ENCODE peak calls at places on chromosomes 3 and 15, in six cellular contexts. L, H, Z, S, J and W are unnamed samples.

GRCh38 chr15:101027273-101027901 is 108.2 kb downstream of the LRRK1 start:
- DNase-seq in L (no peak), H (peak; percentile 22), Z (no peak), S (no peak), J (no peak), W (no peak)

GRCh38 chr15:74826372-74826819 is at the start of gene CPLX3:
- DNase-seq in L (no peak), H (no peak), Z (no peak), S (no peak), J (peak; percentile 56), W (peak; percentile 50)

GRCh38 chr3:175316799-175317198 is 457.7 kb downstream of the NAALADL2 start:
- DNase-seq in L (no peak), H (no peak), Z (no peak), S (no peak), J (no peak), W (no peak)

GRCh38 chr3:1578105-1578833 is 485.4 kb downstream of the CNTN6 start:
- DNase-seq in L (no peak), H (no peak), Z (no peak), S (no peak), J (no peak), W (no peak)

GRCh38 chr3:45994661-45995369 is 809 bp downstream of the FYCO1 start:
- DNase-seq in L (no peak), H (peak; percentile 30), Z (no peak), S (no peak), J (no peak), W (no peak)

GRCh38 chr3:152183473-152183872 is 85.3 kb upstream of the MBNL1 start:
- DNase-seq in L (peak; percentile 64), H (peak; percentile 53), Z (peak; percentile 48), S (no peak), J (peak; percentile 36), W (peak; percentile 58)

GRCh38 chr15:63034568-63034967 is 8.0 kb upstream of the TPM1 start:
- DNase-seq in L (no peak), H (no peak), Z (no peak), S (no peak), J (no peak), W (no peak)

GRCh38 chr15:40320931-40321371 is 2.5 kb upstream of the INAFM2 start:
- DNase-seq in L (peak; percentile 57), H (no peak), Z (peak; percentile 70), S (no peak), J (no peak), W (peak; percentile 39)

GRCh38 chr3:42235532-42235931 is 30.5 kb downstream of the CCK start:
- DNase-seq in L (no peak), H (no peak), Z (no peak), S (no peak), J (no peak), W (no peak)

GRCh38 chr15:90880381-90881145 is 3.7 kb upstream of the FES start:
- DNase-seq in L (no peak), H (no peak), Z (no peak), S (no peak), J (no peak), W (no peak)

GRCh38 chr15:101293122-101293521 is 1.9 kb downstream of the SNRPA1 start:
- DNase-seq in L (no peak), H (no peak), Z (no peak), S (no peak), J (no peak), W (no peak)

GRCh38 chr15:58477228-58477627 is 45.4 kb downstream of the LIPC start:
- DNase-seq in L (no peak), H (no peak), Z (no peak), S (no peak), J (no peak), W (no peak)

GRCh38 chr3:22835041-22835440 is 368.1 kb upstream of the UBE2E2 start:
- DNase-seq in L (no peak), H (no peak), Z (peak; percentile 3), S (no peak), J (no peak), W (peak; percentile 16)

GRCh38 chr3:42412526-42413155 is 2.2 kb upstream of the LYZL4 start:
- DNase-seq in L (no peak), H (no peak), Z (no peak), S (no peak), J (no peak), W (no peak)

GRCh38 chr15:31758126-31758525 is 272.2 kb upstream of the CHRNA7 start:
- DNase-seq in L (no peak), H (peak; percentile 68), Z (no peak), S (no peak), J (peak; percentile 69), W (peak; percentile 56)

GRCh38 chr3:11346416-11346815 is 74.2 kb downstream of the ATG7 start:
- DNase-seq in L (no peak), H (no peak), Z (peak; percentile 38), S (no peak), J (no peak), W (no peak)

GRCh38 chr3:59559721-59560514 is 510.1 kb upstream of the CFAP20DC start:
- DNase-seq in L (no peak), H (no peak), Z (peak; percentile 96), S (peak; percentile 91), J (no peak), W (no peak)

GRCh38 chr15:42591238-42591936 is 16.0 kb downstream of the STARD9 start:
- DNase-seq in L (no peak), H (no peak), Z (peak; percentile 67), S (no peak), J (no peak), W (no peak)

GRCh38 chr3:189210251-189210770 is 38.5 kb downstream of the TPRG1 start:
- DNase-seq in L (no peak), H (no peak), Z (no peak), S (no peak), J (no peak), W (no peak)

GRCh38 chr3:157136647-157137387 is 23.1 kb downstream of the CCNL1 start:
- DNase-seq in L (no peak), H (no peak), Z (peak; percentile 65), S (no peak), J (no peak), W (peak; percentile 48)

GRCh38 chr3:185473290-185473815 is 25.5 kb downstream of the TMEM41A start:
- DNase-seq in L (no peak), H (no peak), Z (peak; percentile 22), S (no peak), J (no peak), W (no peak)

GRCh38 chr15:85289677-85290365 is 90.6 kb upstream of the AKAP13 start:
- DNase-seq in L (no peak), H (peak; percentile 73), Z (peak; percentile 39), S (peak; percentile 7), J (peak; percentile 31), W (peak; percentile 59)

GRCh38 chr3:14319654-14320182 is 82.7 kb upstream of the SLC6A6 start:
- DNase-seq in L (no peak), H (peak; percentile 31), Z (peak; percentile 46), S (no peak), J (peak; percentile 73), W (peak; percentile 78)

GRCh38 chr15:99485153-99485947 is 80.4 kb upstream of the MEF2A start:
- DNase-seq in L (no peak), H (peak; percentile 46), Z (no peak), S (no peak), J (no peak), W (no peak)

GRCh38 chr15:99487337-99487730 is 78.5 kb upstream of the MEF2A start:
- DNase-seq in L (no peak), H (no peak), Z (no peak), S (no peak), J (no peak), W (no peak)

GRCh38 chr15:99482993-99483392 is 82.8 kb upstream of the MEF2A start:
- DNase-seq in L (no peak), H (no peak), Z (no peak), S (no peak), J (no peak), W (no peak)

GRCh38 chr15:99485992-99486370 is 79.8 kb upstream of the MEF2A start:
- DNase-seq in L (no peak), H (no peak), Z (no peak), S (no peak), J (peak; percentile 20), W (no peak)

DNA sequence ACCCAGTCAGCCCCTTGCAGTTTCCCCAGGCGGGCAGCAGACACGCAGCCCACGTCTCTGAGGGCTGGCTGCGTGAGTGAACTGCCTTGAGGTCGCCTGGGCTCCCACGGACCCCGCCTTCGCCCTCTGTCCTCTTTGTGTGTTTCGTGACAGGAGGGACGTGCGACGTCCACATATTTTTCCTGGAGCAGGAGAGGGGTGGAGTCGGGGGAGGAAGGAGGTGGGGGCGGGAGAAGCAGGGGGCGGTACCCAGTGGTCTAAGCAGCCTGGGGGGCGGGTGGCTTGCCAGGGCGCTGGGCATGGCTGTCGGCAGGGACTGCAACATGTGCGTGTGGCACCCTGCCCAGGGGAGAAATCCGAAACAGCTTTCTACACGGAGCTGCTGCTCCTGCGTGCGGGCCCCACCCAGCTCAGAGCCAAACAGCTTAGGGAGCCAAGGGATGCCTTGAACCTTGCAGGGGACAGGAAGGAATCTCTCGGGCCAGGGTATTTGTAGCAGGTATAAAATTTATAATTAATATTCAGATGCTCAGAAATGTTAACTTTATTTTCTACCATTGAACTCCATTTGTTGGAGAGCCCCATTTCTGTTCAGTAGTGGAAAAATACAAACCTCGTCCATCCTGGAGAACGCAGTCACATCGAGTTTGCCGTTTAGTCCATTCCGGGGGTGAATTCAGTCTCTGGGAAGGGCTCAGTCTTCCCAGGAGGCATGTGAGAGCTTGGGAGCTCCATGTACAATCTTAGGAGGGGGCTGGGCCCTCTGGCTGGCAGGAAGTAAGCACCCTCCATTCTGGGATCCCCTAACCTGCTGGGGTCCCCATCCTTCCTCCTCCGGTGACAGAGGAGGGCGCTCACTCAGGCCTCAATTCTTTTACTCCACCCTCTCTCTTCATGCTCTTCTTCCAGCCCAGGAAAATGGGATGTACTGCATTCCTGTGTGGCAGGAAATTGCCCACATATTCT is 79.1 kb upstream of the MEF2A start:
- DNase-seq in L (no peak), H (peak; percentile 93), Z (peak; percentile 46), S (peak; percentile 85), J (peak; percentile 28), W (peak; percentile 73)
- TF ChIP-seq CTCF in L (no peak), H (no peak), Z (no peak), S (no peak), J (no peak), W (no peak)

GRCh38 chr3:25897019-25897418 is 107.1 kb downstream of the OXSM start:
- DNase-seq in L (no peak), H (peak; percentile 25), Z (no peak), S (no peak), J (peak; percentile 51), W (peak; percentile 30)
- TF ChIP-seq CTCF in L (peak; percentile 18), H (peak; percentile 45), Z (peak; percentile 13), S (peak; percentile 22), J (peak; percentile 45), W (no peak)

GRCh38 chr15:66287461-66288055 is 5.8 kb upstream of the DIS3L start:
- DNase-seq in L (no peak), H (no peak), Z (peak; percentile 54), S (no peak), J (no peak), W (no peak)
- TF ChIP-seq CTCF in L (peak; percentile 85), H (peak; percentile 70), Z (peak; percentile 57), S (peak; percentile 52), J (peak; percentile 90), W (peak; percentile 58)

GRCh38 chr15:41494190-41494921 is 682 bp downstream of the ITPKA start:
- DNase-seq in L (no peak), H (no peak), Z (no peak), S (no peak), J (peak; percentile 43), W (peak; percentile 25)
- TF ChIP-seq CTCF in L (no peak), H (no peak), Z (no peak), S (no peak), J (no peak), W (no peak)